ENCODE peak calls at places on chromosomes 2 and 18, in six cellular contexts. U is ovary; A is CD4-positive, alpha-beta memory T cell; K is CD8-positive, alpha-beta T cell; C is tibial artery; B is fibroblast of lung. H is an unnamed sample. For H3K4me1 and H3K9me3, the result is how much of the 10 kb centered on the place peaks cover.

GRCh38 chr18:6633370-6633769 is 96.1 kb upstream of the ARHGAP28 start:
- DNase-seq in C (no peak), B (no peak), U (no peak), A (no peak), K (no peak), H (no peak)

GRCh38 chr2:118689456-118689855 is 158.0 kb downstream of the EN1 start:
- DNase-seq in U (no peak), B (no peak), C (no peak), K (no peak), A (no peak), H (no peak)

GRCh38 chr2:26196683-26197418 is 24.0 kb downstream of the GAREM2 start:
- DNase-seq in C (no peak), U (no peak), B (no peak), K (no peak), A (no peak), H (no peak)

GRCh38 chr18:24094561-24094960 is 44.3 kb upstream of the CABYR start:
- DNase-seq in B (no peak), A (no peak), K (no peak), C (no peak), U (no peak), H (no peak)

GRCh38 chr2:172200495-172201085 is 97.9 kb upstream of the DLX2 start:
- DNase-seq in U (no peak), C (no peak), A (no peak), B (peak), K (no peak), H (no peak)

GRCh38 chr2:66443977-66444855 is 9.3 kb downstream of the MEIS1 start:
- DNase-seq in K (no peak), B (no peak), A (no peak), C (no peak), U (peak), H (peak)

GRCh38 chr2:101038455-101039255 is 36.6 kb downstream of the RPL31 start:
- DNase-seq in B (no peak), C (no peak), K (no peak), A (no peak), U (no peak), H (no peak)

GRCh38 chr18:49878567-49878966 is 65.2 kb upstream of the ACAA2 start:
- DNase-seq in B (peak), C (no peak), U (no peak), A (no peak), K (no peak), H (no peak)

GRCh38 chr2:53130441-53130943 is 637.1 kb upstream of the CHAC2 start:
- DNase-seq in B (peak), C (no peak), K (no peak), A (no peak), U (no peak), H (no peak)

GRCh38 chr2:143426296-143426695 is 297.1 kb downstream of the ARHGAP15 start:
- DNase-seq in K (no peak), A (no peak), B (peak), C (no peak), U (no peak), H (no peak)

GRCh38 chr2:21633015-21633414 is 509.2 kb downstream of the TDRD15 start:
- DNase-seq in K (no peak), U (no peak), A (no peak), C (no peak), B (no peak), H (no peak)

GRCh38 chr2:94982661-94983060 is 42.8 kb upstream of the MAL start:
- DNase-seq in C (no peak), K (no peak), U (no peak), A (no peak), B (peak), H (no peak)

GRCh38 chr18:10006261-10006903 is 92.6 kb downstream of the VAPA start:
- DNase-seq in U (no peak), A (no peak), K (no peak), C (no peak), B (peak), H (no peak)

GRCh38 chr2:240060977-240061591 is 7.8 kb upstream of the OR6B3 start:
- DNase-seq in B (peak), U (no peak), A (peak), K (peak), C (no peak), H (no peak)

GRCh38 chr2:172106128-172106961 is 3.6 kb upstream of the DLX2 start:
- DNase-seq in K (no peak), U (peak), B (peak), A (peak), C (no peak), H (no peak)

GRCh38 chr2:42342061-42342794 is 18.8 kb downstream of the COX7A2L start:
- DNase-seq in C (peak), B (peak), U (no peak), K (no peak), A (no peak), H (peak)

GRCh38 chr2:217662984-217663602 is 339.7 kb downstream of the TNS1 start:
- DNase-seq in C (no peak), K (no peak), U (no peak), B (peak), A (no peak), H (no peak)

GRCh38 chr2:239027431-239028252 is 179.8 kb downstream of the TWIST2 start:
- DNase-seq in B (no peak), C (peak), K (no peak), A (no peak), U (peak), H (no peak)

GRCh38 chr2:88099798-88100488 is 27.9 kb downstream of the FABP1 start:
- DNase-seq in K (no peak), B (no peak), C (no peak), A (no peak), U (no peak), H (no peak)

GRCh38 chr2:88097192-88097591 is 29.6 kb downstream of the SMYD1 start:
- DNase-seq in B (no peak), K (no peak), C (no peak), U (no peak), A (no peak), H (no peak)

GRCh38 chr2:88096708-88097107 is 29.1 kb downstream of the SMYD1 start:
- DNase-seq in A (no peak), U (no peak), K (no peak), C (no peak), B (no peak), H (no peak)

GRCh38 chr2:88098558-88098900 is 29.3 kb downstream of the FABP1 start:
- DNase-seq in K (no peak), C (no peak), U (no peak), A (no peak), B (no peak), H (no peak)

DNA sequence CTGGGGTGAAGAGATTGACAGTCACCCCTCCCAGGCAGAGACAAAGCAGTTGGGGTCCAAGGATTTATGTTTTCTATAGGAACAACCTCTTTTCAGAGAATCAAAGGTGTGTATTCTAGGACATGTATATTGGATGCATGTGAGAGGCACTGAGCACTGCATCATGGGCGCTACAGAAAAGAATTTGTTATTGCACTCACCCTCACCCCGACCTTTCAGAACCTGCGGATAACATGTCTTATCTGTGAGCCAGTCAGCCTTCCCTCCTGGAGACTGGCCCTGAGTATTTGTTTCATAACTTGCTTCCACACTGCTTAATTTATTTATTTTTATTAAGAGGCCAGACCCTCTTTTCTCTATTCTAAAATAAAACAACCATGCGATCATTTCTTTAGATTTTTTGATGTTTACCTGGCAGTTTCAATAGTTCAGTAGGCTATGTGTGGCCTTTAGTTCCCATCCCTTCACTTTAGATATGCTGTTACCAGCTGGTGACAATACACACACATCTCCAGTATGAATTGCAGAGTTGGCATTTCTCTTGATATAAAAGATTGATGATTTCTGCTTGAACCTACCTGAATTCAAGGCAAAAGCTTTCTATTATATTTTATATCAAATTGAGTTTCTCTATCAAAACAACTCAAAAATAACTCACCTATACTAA is 29.8 kb downstream of the FABP1 start:
- DNase-seq in C (no peak), B (no peak), K (no peak), U (no peak), A (no peak), H (no peak)
- H3K4me1 ChIP-seq in C (under half), B (under half), K (under half), U (under half), A (under half), H (under half)

GRCh38 chr2:69020496-69020895 is 7.5 kb downstream of the ANTXR1 start:
- DNase-seq in K (no peak), U (no peak), C (no peak), A (no peak), B (no peak), H (no peak)
- H3K4me3 ChIP-seq in K (no peak), U (no peak), C (no peak), A (no peak), B (no peak), H (no peak)

GRCh38 chr2:228533156-228533555 is 351.7 kb upstream of the SPHKAP start:
- DNase-seq in B (no peak), A (no peak), K (no peak), U (no peak), C (no peak), H (no peak)
- H3K9me3 ChIP-seq in B (under half), A (under half), K (under half), U (under half), C (under half), H (under half)

DNA sequence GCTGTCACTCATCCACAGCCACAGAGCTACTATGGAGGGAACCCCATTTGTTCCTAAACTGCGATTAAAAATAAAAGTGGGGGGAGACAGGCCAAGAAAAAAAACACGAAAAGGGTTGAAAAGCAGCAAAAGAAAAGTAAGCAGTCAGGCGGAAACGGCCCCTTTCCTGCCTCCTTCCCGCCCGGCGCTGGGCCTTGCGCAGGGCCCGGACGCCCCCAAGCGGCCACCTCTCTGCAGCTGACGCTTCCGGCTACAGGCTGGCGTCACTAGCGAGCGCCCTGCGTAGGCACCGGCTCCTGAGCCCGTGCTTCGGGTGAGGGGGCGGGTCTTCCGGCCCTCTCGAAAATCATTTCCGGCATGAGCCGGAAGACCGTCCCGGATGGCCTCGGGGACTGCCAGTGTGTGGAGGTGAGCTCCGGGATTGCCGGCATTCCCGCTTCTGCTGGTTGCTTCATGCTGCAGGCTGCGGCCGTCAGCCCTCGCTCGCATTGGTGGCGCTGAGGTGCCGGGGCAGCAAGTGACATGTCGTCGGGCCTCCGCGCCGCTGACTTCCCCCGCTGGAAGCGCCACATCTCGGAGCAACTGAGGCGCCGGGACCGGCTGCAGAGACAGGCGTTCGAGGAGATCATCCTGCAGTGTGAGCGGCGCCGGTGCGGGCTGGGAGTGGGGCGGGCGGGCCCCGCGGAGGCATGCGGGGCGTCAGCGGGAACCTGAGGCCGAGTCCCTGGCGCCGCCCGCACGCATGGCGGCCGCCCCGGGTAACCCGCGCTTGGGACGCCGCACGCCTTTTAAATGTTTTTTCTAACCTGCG is at the start of gene ATG16L1:
- DNase-seq in A (peak), B (peak), U (peak), C (peak), K (peak), H (peak)
- H3K4me1 ChIP-seq in A (half or more), B (under half), U (under half), C (under half), K (half or more), H (under half)